ENCODE peak calls at places on chromosome 12, in four cellular contexts. K, C, H and R are unnamed samples.

GRCh38 chr12:27969901-27970390 is 2.6 kb downstream of the PTHLH start:
- DNase-seq in H (peak; percentile 72), C (peak; percentile 37), K (no peak), R (peak; percentile 37)

GRCh38 chr12:2539938-2540337 is 254.8 kb upstream of the FKBP4 start:
- DNase-seq in H (no peak), K (no peak), C (peak; percentile 57), R (peak; percentile 58)

GRCh38 chr12:2035421-2036080 is 17.2 kb upstream of the CACNA1C start:
- DNase-seq in C (no peak), K (no peak), H (no peak), R (no peak)

GRCh38 chr12:38921025-38921677 is 15.8 kb upstream of the CPNE8 start:
- DNase-seq in K (no peak), C (peak; percentile 29), H (peak; percentile 50), R (peak; percentile 22)

GRCh38 chr12:95202691-95203476 is 14.4 kb downstream of the FGD6 start:
- DNase-seq in H (no peak), K (no peak), C (no peak), R (no peak)

GRCh38 chr12:93113317-93114006 is 184.4 kb upstream of the EEA1 start:
- DNase-seq in C (no peak), K (no peak), H (no peak), R (peak; percentile 33)

GRCh38 chr12:57541717-57542116 is 5.3 kb downstream of the DCTN2 start:
- DNase-seq in C (no peak), H (no peak), K (no peak), R (no peak)

GRCh38 chr12:39499296-39499695 is 56.4 kb upstream of the KIF21A start:
- DNase-seq in C (no peak), K (no peak), H (no peak), R (no peak)

GRCh38 chr12:75759842-75760260 is 248.4 kb upstream of the KRR1 start:
- DNase-seq in C (no peak), H (no peak), K (no peak), R (no peak)

GRCh38 chr12:120835657-120836056 is 68.5 kb downstream of the SPPL3 start:
- DNase-seq in K (no peak), H (no peak), C (no peak), R (no peak)

GRCh38 chr12:44674866-44675265 is 201.2 kb downstream of the NELL2 start:
- DNase-seq in C (no peak), K (no peak), H (no peak), R (no peak)

GRCh38 chr12:96412431-96412830 is 12.2 kb upstream of the CDK17 start:
- DNase-seq in C (no peak), H (no peak), K (no peak), R (no peak)

GRCh38 chr12:68915055-68915454 is 17.9 kb downstream of the CPM start:
- DNase-seq in C (no peak), H (no peak), K (no peak), R (no peak)

GRCh38 chr12:32039341-32039740 is 67.3 kb upstream of the BICD1 start:
- DNase-seq in K (no peak), H (no peak), C (peak; percentile 17), R (peak; percentile 28)

GRCh38 chr12:76183459-76184186 is 99.1 kb upstream of the NAP1L1 start:
- DNase-seq in K (no peak), H (no peak), C (peak; percentile 5), R (no peak)

GRCh38 chr12:116299064-116299463 is 21.6 kb upstream of the MED13L start:
- DNase-seq in H (peak; percentile 52), K (no peak), C (no peak), R (no peak)

GRCh38 chr12:94813314-94813713 is 163.0 kb upstream of the TMCC3 start:
- DNase-seq in C (no peak), K (no peak), H (no peak), R (no peak)

GRCh38 chr12:22299294-22299912 is 35.1 kb downstream of the ST8SIA1 start:
- DNase-seq in K (no peak), H (no peak), C (no peak), R (no peak)

GRCh38 chr12:67925077-67925476 is 64.2 kb upstream of the IFNG-AS1 start:
- DNase-seq in C (no peak), K (no peak), H (peak; percentile 32), R (no peak)

GRCh38 chr12:52058631-52059324 is 7.5 kb downstream of the NR4A1 start:
- DNase-seq in H (no peak), K (no peak), C (peak; percentile 28), R (no peak)

GRCh38 chr12:45914090-45914489 is 76.3 kb downstream of the SCAF11 start:
- DNase-seq in C (no peak), H (no peak), K (no peak), R (no peak)

GRCh38 chr12:105227879-105228278 is 8.1 kb downstream of the APPL2 start:
- DNase-seq in K (no peak), H (no peak), C (no peak), R (no peak)

GRCh38 chr12:104702565-104703139 is 245.9 kb downstream of the CHST11 start:
- DNase-seq in K (no peak), H (no peak), C (peak; percentile 33), R (peak; percentile 63)

GRCh38 chr12:13654456-13654855 is 326.9 kb downstream of the GRIN2B start:
- DNase-seq in H (no peak), C (no peak), K (no peak), R (no peak)

GRCh38 chr12:125797421-125798175 is 732.4 kb downstream of the AACS start:
- DNase-seq in K (no peak), H (no peak), C (no peak), R (no peak)

GRCh38 chr12:124764870-124765570 is 98.6 kb downstream of the SCARB1 start:
- DNase-seq in K (no peak), C (peak; percentile 36), H (no peak), R (no peak)

GRCh38 chr12:27966870-27967269 is 5.7 kb downstream of the PTHLH start:
- DNase-seq in K (no peak), H (no peak), C (no peak), R (no peak)

GRCh38 chr12:3281588-3282150 is 204.5 kb downstream of the TSPAN9 start:
- DNase-seq in K (no peak), H (no peak), C (no peak), R (no peak)

GRCh38 chr12:10130042-10130441 is at the start of gene CLEC7A:
- DNase-seq in K (no peak), C (no peak), H (no peak), R (no peak)

GRCh38 chr12:47777151-47777550 is 4.1 kb downstream of the SLC48A1 start:
- DNase-seq in K (no peak), H (no peak), C (no peak), R (no peak)

GRCh38 chr12:21600196-21600595 is 4.5 kb downstream of the GYS2 start:
- DNase-seq in K (no peak), H (no peak), C (no peak), R (no peak)

GRCh38 chr12:117587646-117588287 is 226.3 kb upstream of the NOS1 start:
- DNase-seq in C (peak; percentile 18), K (peak; percentile 36), H (peak; percentile 66), R (peak; percentile 25)

GRCh38 chr12:56307221-56307965 is 7.3 kb upstream of the CS start:
- DNase-seq in H (no peak), C (no peak), K (no peak), R (no peak)
- TF ChIP-seq CTCF in H (no peak), C (no peak), K (no peak), R (no peak)

DNA sequence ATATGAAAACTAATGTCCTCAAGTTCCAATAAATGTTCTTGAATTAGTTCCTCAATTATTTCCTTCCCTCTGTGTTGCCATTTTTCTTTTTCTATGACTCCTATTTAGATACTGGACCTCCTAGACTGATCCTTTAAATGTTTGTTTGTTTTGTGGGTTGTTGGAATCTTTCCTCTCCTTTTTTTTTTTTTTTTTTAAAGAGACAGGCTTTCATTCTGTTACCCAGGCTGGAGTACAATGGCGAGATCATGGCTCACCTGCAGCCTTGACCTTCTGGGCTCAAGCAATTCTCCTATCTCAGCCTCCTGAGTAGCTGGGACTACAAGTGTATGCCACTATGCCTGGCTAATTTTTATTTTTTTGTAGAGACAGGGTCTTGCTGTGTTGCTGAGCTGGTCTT is 9.6 kb downstream of the PRKAG1 start:
- DNase-seq in H (no peak), C (no peak), K (no peak), R (no peak)
- H3K4me1 ChIP-seq in H (no peaks in the 10 kb centered on the region), C (peaks cover 8% of the 10 kb centered on the region), K (no peaks in the 10 kb centered on the region), R (peaks cover 10% of the 10 kb centered on the region)

GRCh38 chr12:77328326-77328725 is 263.0 kb upstream of the E2F7 start:
- DNase-seq in K (no peak), H (no peak), C (no peak), R (no peak)

GRCh38 chr12:77324416-77324762 is 259.0 kb upstream of the E2F7 start:
- DNase-seq in K (no peak), C (no peak), H (no peak), R (no peak)

GRCh38 chr12:77325505-77325904 is 260.1 kb upstream of the E2F7 start:
- DNase-seq in C (no peak), K (no peak), H (no peak), R (no peak)

GRCh38 chr12:77323778-77324415 is 258.5 kb upstream of the E2F7 start:
- DNase-seq in H (no peak), C (no peak), K (no peak), R (no peak)

DNA sequence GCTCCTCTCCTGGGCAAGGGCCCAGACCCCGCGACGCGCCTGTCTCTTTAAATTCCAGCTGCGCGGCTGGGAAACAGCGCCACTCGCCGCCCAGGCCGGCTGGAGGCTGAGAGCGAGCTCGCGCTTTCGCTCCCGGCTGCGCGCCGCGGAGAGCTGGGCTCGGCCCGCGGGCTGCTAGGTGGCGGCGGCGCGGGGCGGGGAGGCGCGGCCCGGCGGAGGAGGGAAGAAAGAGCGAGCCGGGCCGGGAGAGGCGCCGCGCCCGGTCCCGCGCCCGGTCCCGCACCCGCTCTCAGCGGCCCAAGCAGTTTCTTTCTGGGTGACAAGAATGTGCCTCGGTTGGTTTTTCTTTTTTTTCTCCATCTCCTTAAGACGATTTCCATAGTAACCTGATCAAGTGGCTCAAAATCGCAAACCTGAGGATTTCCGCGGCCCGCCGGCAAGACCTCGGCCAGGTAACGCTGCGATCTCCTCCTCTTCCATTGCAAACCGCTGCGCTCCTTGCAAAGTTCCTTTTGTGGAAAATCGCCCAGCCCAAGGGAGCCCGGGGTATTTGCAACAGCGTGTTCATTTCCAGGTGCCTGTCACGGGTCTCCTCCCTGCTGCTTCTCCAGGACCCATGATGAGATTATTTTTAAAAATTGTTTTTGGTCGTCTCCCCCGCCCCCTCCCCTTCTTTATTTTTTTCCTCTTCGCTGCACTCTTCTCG is 259.5 kb upstream of the E2F7 start:
- DNase-seq in C (peak; percentile 62), H (peak; percentile 79), K (peak; percentile 19), R (peak; percentile 76)
- H3K27me3 ChIP-seq in C (no peaks in the 10 kb centered on the region), H (no peaks in the 10 kb centered on the region), K (no peaks in the 10 kb centered on the region), R (peaks cover 7% of the 10 kb centered on the region)

GRCh38 chr12:20549115-20549719 is 145.9 kb upstream of the SLCO1C1 start:
- DNase-seq in H (no peak), K (no peak), C (peak; percentile 33), R (no peak)
- TF ChIP-seq CTCF in H (peak; percentile 25), K (peak; percentile 56), C (peak; percentile 69), R (peak; percentile 69)

GRCh38 chr12:108570743-108571603 is 8.6 kb downstream of the ISCU start:
- DNase-seq in H (no peak), C (no peak), K (no peak), R (no peak)
- H3K4me1 ChIP-seq in H (peaks cover 17% of the 10 kb centered on the region), C (peaks cover 22% of the 10 kb centered on the region), K (no peaks in the 10 kb centered on the region), R (peaks cover 34% of the 10 kb centered on the region)

GRCh38 chr12:91885851-91886250 is 259.8 kb downstream of the BTG1 start:
- DNase-seq in H (no peak), C (no peak), K (no peak), R (no peak)
- H3K27me3 ChIP-seq in H (no peaks in the 10 kb centered on the region), C (no peaks in the 10 kb centered on the region), K (no peaks in the 10 kb centered on the region), R (no peaks in the 10 kb centered on the region)